ENCODE peak calls at places on chromosomes 5 and 9, in four cellular contexts. W, X, I and T are unnamed samples.

GRCh38 chr9:87676976-87677775 is 48.7 kb upstream of the CTSL start:
- DNase-seq in W (peak), X (no peak), I (no peak), T (peak)

GRCh38 chr9:90858505-90858904 is 56.9 kb downstream of the SYK start:
- DNase-seq in W (peak), X (no peak), I (no peak), T (no peak)

GRCh38 chr5:141704782-141705297 is 22.8 kb upstream of the ARAP3 start:
- DNase-seq in W (no peak), X (no peak), I (no peak), T (no peak)

GRCh38 chr9:107691649-107692048 is 202.1 kb upstream of the KLF4 start:
- DNase-seq in W (no peak), X (no peak), I (no peak), T (no peak)

GRCh38 chr9:127224883-127225739 is 39.5 kb upstream of the GARNL3 start:
- DNase-seq in W (peak), X (peak), I (peak), T (peak)

GRCh38 chr5:133682496-133682895 is 70.2 kb upstream of the FSTL4 start:
- DNase-seq in W (peak), X (no peak), I (no peak), T (no peak)

GRCh38 chr5:168407222-168407621 is 79.0 kb upstream of the RARS1 start:
- DNase-seq in W (no peak), X (no peak), I (no peak), T (no peak)

GRCh38 chr5:37664551-37664950 is 175.3 kb downstream of the GDNF start:
- DNase-seq in W (no peak), X (no peak), I (no peak), T (no peak)

GRCh38 chr5:158880514-158881001 is 219.2 kb downstream of the EBF1 start:
- DNase-seq in W (no peak), X (no peak), I (no peak), T (peak)

GRCh38 chr5:10595678-10596309 is 31.9 kb downstream of the ANKRD33B start:
- DNase-seq in W (peak), X (no peak), I (no peak), T (peak)

GRCh38 chr5:111694183-111694582 is 62.8 kb downstream of the NREP start:
- DNase-seq in W (no peak), X (no peak), I (no peak), T (peak)

GRCh38 chr5:429453-430188 is 13.4 kb upstream of the EXOC3 start:
- DNase-seq in W (peak), X (no peak), I (no peak), T (peak)

GRCh38 chr9:37682951-37683350 is 32.2 kb downstream of the FRMPD1 start:
- DNase-seq in W (no peak), X (no peak), I (no peak), T (no peak)

GRCh38 chr5:50767588-50767987 is 101.2 kb downstream of the PARP8 start:
- DNase-seq in W (no peak), X (no peak), I (no peak), T (peak)

GRCh38 chr5:102554728-102555127 is 55.9 kb upstream of the SLCO6A1 start:
- DNase-seq in W (no peak), X (peak), I (no peak), T (peak)

GRCh38 chr5:7209583-7210139 is 186.3 kb upstream of the ADCY2 start:
- DNase-seq in W (no peak), X (no peak), I (no peak), T (no peak)

DNA sequence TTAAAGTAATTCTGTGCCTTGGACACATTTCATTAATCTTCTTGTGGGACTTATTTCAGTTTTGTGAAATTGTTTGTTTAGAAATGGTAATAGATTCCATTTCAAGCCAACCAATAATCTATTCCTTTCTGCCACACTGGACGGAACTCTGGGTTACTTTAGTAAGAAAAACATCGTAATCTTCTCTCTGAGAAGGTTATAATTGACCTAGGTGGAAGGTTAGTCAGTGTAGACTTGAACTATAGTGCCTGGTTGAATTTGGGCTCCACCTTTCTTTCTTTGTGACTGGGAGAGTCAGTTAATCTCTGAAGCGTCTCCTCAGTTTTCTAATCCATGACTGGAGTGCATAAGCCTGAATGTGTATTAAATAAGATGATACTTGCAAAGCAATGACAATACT is 89.7 kb upstream of the PRLR start:
- DNase-seq in W (no peak), X (no peak), I (no peak), T (no peak)
- H3K4me3 ChIP-seq in W (no peak), X (no peak), I (no peak), T (no peak)

DNA sequence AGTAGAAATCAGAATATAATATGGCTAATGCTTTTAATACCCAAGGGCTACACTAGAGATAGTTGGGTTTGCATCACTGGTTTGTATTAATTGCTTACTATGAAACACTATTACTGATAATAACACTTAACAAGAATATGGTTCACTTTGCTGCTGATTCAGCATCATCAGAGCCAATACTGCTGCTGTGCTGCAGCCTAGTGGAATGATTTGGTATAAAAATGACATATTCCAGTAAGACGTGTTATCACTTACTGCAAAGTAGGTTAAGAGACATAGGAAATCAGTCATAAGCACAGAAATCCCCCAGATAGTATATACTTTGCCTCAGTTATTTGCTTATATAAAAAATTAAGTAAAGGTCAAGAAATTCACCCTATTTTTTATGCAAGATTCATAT is 2.8 kb downstream of the CDH10 start:
- DNase-seq in W (no peak), X (peak), I (no peak), T (peak)
- TF ChIP-seq CTCF in W (no peak), X (peak), I (peak), T (peak)

DNA sequence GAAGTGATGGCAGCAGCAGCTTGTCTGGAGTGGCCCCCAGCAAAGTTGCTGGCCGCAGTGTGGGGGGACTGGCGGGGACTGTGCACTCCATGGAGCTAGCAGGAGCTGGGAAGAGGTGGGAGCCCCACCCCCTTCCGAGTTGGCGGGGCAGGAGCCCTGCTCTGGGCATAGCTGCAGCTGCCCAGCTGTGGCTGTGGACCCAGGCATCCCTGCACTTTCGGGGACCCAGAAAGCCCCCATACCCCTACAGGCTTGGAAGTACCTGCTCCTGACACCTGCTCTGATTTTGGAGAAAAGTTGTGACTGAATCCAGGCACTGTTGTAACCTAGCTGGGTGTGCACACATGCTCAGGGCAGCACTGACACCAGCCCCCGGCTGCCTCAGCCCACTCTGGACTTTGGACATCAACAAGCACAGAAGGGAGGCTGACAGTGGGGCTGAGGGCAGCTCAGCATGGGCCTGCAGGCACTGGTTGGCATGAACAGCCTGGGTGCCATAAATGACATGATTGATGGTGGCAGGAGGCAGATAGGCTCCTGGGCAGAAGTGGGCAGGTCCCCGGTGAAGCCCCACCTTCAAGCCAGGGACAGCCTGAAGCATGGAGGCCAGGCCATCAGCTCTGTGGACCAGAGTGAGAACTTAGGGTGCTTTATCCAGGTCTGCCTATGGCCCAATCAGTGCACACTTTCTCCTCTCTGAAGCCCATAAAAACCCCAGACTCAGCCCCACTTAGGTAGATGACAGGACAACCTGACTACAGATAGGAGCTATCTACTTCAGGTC is 12.6 kb downstream of the LMBRD2 start:
- DNase-seq in W (no peak), X (peak), I (no peak), T (no peak)
- H3K4me3 ChIP-seq in W (no peak), X (no peak), I (no peak), T (no peak)

GRCh38 chr5:179841621-179842020 is 17.0 kb downstream of the MRNIP start:
- DNase-seq in W (no peak), X (no peak), I (no peak), T (no peak)
- TF ChIP-seq CTCF in W (no peak), X (no peak), I (no peak), T (no peak)

DNA sequence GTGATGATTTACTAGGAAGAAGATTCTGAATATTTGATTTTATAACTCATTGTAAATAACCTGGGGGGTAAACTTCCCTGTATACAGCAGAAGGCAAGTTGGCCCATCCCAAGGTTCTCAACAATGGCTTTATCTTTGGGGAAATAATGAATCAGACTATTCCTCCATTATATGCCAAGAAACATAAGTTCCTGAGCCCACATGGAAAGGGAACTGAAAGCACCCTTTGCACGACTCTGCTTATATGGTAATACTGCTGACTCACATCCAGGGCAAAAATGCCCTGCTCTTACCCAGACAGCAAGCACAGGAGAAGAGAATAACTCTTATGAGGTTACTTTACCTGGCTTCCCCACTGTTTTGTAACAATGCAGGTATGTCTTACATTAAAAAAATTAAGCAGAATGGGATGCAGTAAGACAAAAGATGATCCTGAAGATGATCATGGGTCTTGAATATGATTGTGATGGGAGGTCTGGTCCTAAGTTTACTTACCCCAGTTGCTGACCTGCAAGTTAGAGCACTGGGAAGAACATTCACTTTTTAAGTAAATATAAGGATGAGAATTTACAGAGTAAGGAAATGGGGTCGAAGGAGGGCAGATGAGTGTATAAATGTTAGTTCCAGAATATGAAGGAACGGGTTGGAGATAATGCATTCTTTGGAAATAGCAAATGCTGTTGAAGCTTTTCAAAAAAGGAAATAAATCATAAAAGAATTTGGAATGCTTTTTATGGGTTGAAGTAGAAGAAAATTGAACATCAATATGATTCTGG is 428.3 kb upstream of the MPDZ start:
- DNase-seq in W (no peak), X (no peak), I (peak), T (peak)
- H3K4me3 ChIP-seq in W (no peak), X (no peak), I (no peak), T (peak)

DNA sequence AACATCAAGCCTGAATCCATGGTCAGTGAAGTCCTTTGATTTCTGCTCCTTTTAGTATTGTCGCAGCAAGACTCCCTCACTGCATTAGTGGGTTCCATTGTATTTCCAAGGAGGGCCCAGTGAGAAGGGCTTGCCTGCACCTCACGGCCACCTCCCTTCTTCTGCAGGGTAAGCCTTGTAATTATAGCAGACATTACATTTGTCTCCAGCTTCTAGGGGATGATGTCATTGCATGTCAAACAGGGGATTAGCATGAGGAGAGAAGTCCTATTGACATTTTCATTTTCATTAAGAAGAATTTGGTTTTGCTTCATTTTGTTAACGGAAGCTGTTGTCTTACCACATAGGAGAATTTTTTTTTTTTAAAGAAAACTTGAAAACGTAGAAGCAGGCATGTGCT is 27.0 kb downstream of the MAP1B start:
- DNase-seq in W (no peak), X (peak), I (no peak), T (peak)
- TF ChIP-seq CTCF in W (no peak), X (no peak), I (no peak), T (peak)